ENCODE peak calls at places on chromosomes 11 and 22, in nine cellular contexts. S is CD4-positive, CD25-positive, alpha-beta regulatory T cell; A is GM04504; Y is left ventricle myocardium superior; N is NCI-H2081; Z is left cardiac atrium; O is stimulated activated CD8-positive, alpha-beta memory T cell treated with anti-CD3 and anti-CD28 coated beads, Interleukin-4, amount 100 ng/mL, for 24 hours; E is NCI-H1694 treated with DMSO at 0.1 percent for 48 hours; H is ureter. U is an unnamed sample.

GRCh38 chr22:44597616-44598015 is 99.6 kb upstream of the RTL6 start:
- DNase-seq in S (no peak), A (peak), Y (no peak), N (peak), Z (no peak), O (no peak), E (peak), H (no peak), U (no peak)

GRCh38 chr11:112345708-112346107 is 85.0 kb upstream of the PLET1 start:
- DNase-seq in S (no peak), A (no peak), Y (no peak), N (no peak), Z (no peak), O (no peak), E (no peak), H (peak), U (peak)

GRCh38 chr11:116984186-116984585 is 114.0 kb downstream of the SIK3 start:
- DNase-seq in S (no peak), A (no peak), Y (no peak), N (no peak), Z (no peak), O (no peak), E (no peak), H (no peak), U (no peak)

GRCh38 chr11:94910779-94911178 is 62.6 kb downstream of the CWC15 start:
- DNase-seq in S (no peak), A (peak), Y (no peak), N (no peak), Z (no peak), O (no peak), E (no peak), H (no peak), U (no peak)

GRCh38 chr11:75499423-75500305 is 26.1 kb downstream of the GDPD5 start:
- DNase-seq in S (no peak), A (peak), Y (peak), N (no peak), Z (peak), O (no peak), E (no peak), H (peak), U (no peak)

GRCh38 chr11:112588252-112588668 is 327.6 kb upstream of the PLET1 start:
- DNase-seq in S (peak), A (peak), Y (peak), N (peak), Z (peak), O (no peak), E (peak), H (peak), U (peak)

GRCh38 chr11:119739975-119740374 is 11.0 kb upstream of the NECTIN1 start:
- DNase-seq in S (no peak), A (no peak), Y (no peak), N (no peak), Z (no peak), O (no peak), E (no peak), H (no peak), U (no peak)

GRCh38 chr11:43924112-43924855 is 18.2 kb upstream of the C11orf96 start:
- DNase-seq in S (no peak), A (no peak), Y (no peak), N (no peak), Z (no peak), O (no peak), E (no peak), H (no peak), U (no peak)

GRCh38 chr11:636511-637332 is at the start of gene DRD4:
- DNase-seq in S (no peak), A (no peak), Y (no peak), N (no peak), Z (peak), O (no peak), E (no peak), H (no peak), U (no peak)

GRCh38 chr11:77436969-77437368 is 36.9 kb downstream of the PAK1 start:
- DNase-seq in S (no peak), A (no peak), Y (no peak), N (no peak), Z (no peak), O (no peak), E (no peak), H (no peak), U (no peak)

GRCh38 chr22:38221908-38222796 is 20.4 kb downstream of the MAFF start:
- DNase-seq in S (no peak), A (no peak), Y (no peak), N (no peak), Z (no peak), O (no peak), E (no peak), H (no peak), U (peak)

GRCh38 chr22:30016596-30016995 is 63.7 kb upstream of the HORMAD2 start:
- DNase-seq in S (no peak), A (no peak), Y (no peak), N (no peak), Z (no peak), O (no peak), E (no peak), H (no peak), U (no peak)

GRCh38 chr11:119120639-119121007 is 757 bp upstream of the HINFP start:
- DNase-seq in S (no peak), A (no peak), Y (no peak), N (peak), Z (no peak), O (no peak), E (no peak), H (no peak), U (no peak)

GRCh38 chr22:35596821-35597220 is 20.3 kb downstream of the MB start:
- DNase-seq in S (no peak), A (no peak), Y (peak), N (no peak), Z (no peak), O (no peak), E (no peak), H (no peak), U (no peak)

GRCh38 chr22:17117890-17118289 is 3.3 kb downstream of the TMEM121B start:
- DNase-seq in S (peak), A (no peak), Y (no peak), N (no peak), Z (no peak), O (no peak), E (no peak), H (no peak), U (no peak)

GRCh38 chr11:61971177-61972111 is 4.0 kb upstream of the FTH1 start:
- DNase-seq in S (peak), A (peak), Y (peak), N (peak), Z (peak), O (peak), E (peak), H (peak), U (peak)

GRCh38 chr22:38196791-38197429 is 4.9 kb upstream of the MAFF start:
- DNase-seq in S (no peak), A (no peak), Y (peak), N (no peak), Z (peak), O (no peak), E (no peak), H (no peak), U (no peak)

GRCh38 chr11:75919525-75919924 is 104.5 kb downstream of the UVRAG start:
- DNase-seq in S (no peak), A (no peak), Y (no peak), N (no peak), Z (no peak), O (no peak), E (no peak), H (no peak), U (peak)

U was measured in NAMALWA.